ENCODE peak calls at places on chromosomes 13 and 19, in nine cellular contexts. X, W, Z, E, B, L, V, S and Y are unnamed samples.

GRCh38 chr13:35672611-35673010 is 196.1 kb upstream of the MAB21L1 start:
- DNase-seq in W (no peak), L (no peak), V (no peak), E (no peak), S (peak), B (no peak), X (no peak), Z (no peak), Y (no peak)

GRCh38 chr19:33904681-33905080 is 108.0 kb downstream of the KCTD15 start:
- DNase-seq in E (no peak), Z (peak), L (no peak), V (no peak), B (peak), W (no peak), X (no peak), S (no peak), Y (no peak)

GRCh38 chr13:45456196-45456972 is 8.4 kb upstream of the COG3 start:
- DNase-seq in X (no peak), E (no peak), V (no peak), L (no peak), B (no peak), Z (no peak), S (no peak), W (no peak), Y (no peak)

GRCh38 chr13:48456546-48456945 is 43.6 kb upstream of the LPAR6 start:
- DNase-seq in E (no peak), B (no peak), Z (no peak), W (no peak), S (no peak), V (no peak), X (no peak), L (no peak), Y (no peak)

GRCh38 chr19:53868091-53868891 is 608 bp downstream of the MYADM start:
- DNase-seq in S (no peak), E (peak), L (no peak), B (peak), V (peak), Z (peak), X (no peak), W (no peak), Y (no peak)

GRCh38 chr13:43388282-43389034 is 365.1 kb downstream of the DNAJC15 start:
- DNase-seq in B (no peak), X (no peak), W (no peak), V (no peak), S (no peak), E (no peak), Z (no peak), L (no peak), Y (no peak)

GRCh38 chr19:32231020-32231419 is 114.4 kb upstream of the ZNF507 start:
- DNase-seq in E (no peak), L (no peak), Z (no peak), V (no peak), W (no peak), B (no peak), S (no peak), X (no peak), Y (no peak)

GRCh38 chr13:75633285-75633684 is 2.8 kb upstream of the LMO7 start:
- DNase-seq in X (no peak), E (no peak), S (peak), V (no peak), W (no peak), B (no peak), L (no peak), Z (no peak), Y (no peak)

GRCh38 chr19:48397636-48398328 is 4.3 kb downstream of the GRIN2D start:
- DNase-seq in L (no peak), X (no peak), E (no peak), V (no peak), Z (no peak), W (no peak), S (no peak), B (no peak), Y (no peak)

GRCh38 chr19:48418317-48419064 is 25.0 kb downstream of the GRIN2D start:
- DNase-seq in E (no peak), S (no peak), X (no peak), W (no peak), B (no peak), L (no peak), Z (no peak), V (peak), Y (no peak)

GRCh38 chr19:51129716-51130115 is 5.0 kb downstream of the SIGLEC9 start:
- DNase-seq in S (no peak), V (no peak), W (no peak), X (no peak), L (no peak), E (no peak), B (no peak), Z (no peak), Y (no peak)

GRCh38 chr13:75798353-75799245 is 162.5 kb downstream of the LMO7 start:
- DNase-seq in S (no peak), Z (no peak), E (no peak), W (peak), V (peak), X (no peak), L (no peak), B (no peak), Y (no peak)

GRCh38 chr19:41689993-41690800 is 2.1 kb upstream of the CEACAM7 start:
- DNase-seq in L (no peak), Z (no peak), B (no peak), X (no peak), E (no peak), S (no peak), V (no peak), W (no peak), Y (no peak)

GRCh38 chr19:16470911-16471811 is 609 bp downstream of the EPS15L1 start:
- DNase-seq in B (peak), X (no peak), Z (no peak), L (no peak), E (peak), S (no peak), W (no peak), V (peak), Y (no peak)

GRCh38 chr13:45055198-45055901 is 65.0 kb upstream of the GTF2F2 start:
- DNase-seq in L (peak), X (no peak), S (peak), E (no peak), W (peak), B (no peak), V (peak), Z (no peak), Y (no peak)

GRCh38 chr19:38032151-38032550 is 125.1 kb downstream of the SIPA1L3 start:
- DNase-seq in E (no peak), L (no peak), B (no peak), S (no peak), V (no peak), X (no peak), Z (no peak), W (no peak), Y (no peak)

GRCh38 chr13:113951246-113951999 is 22.5 kb downstream of the C13orf46 start:
- DNase-seq in W (peak), X (peak), V (peak), Z (peak), E (peak), B (peak), L (peak), S (no peak), Y (peak)

GRCh38 chr19:10720607-10721125 is 2.8 kb downstream of the DNM2 start:
- DNase-seq in S (no peak), V (no peak), Z (no peak), E (no peak), B (no peak), L (no peak), X (no peak), W (no peak), Y (no peak)

GRCh38 chr13:25743426-25743825 is 308.4 kb downstream of the SHISA2 start:
- DNase-seq in E (no peak), V (no peak), B (no peak), Z (no peak), L (no peak), X (no peak), S (no peak), W (no peak), Y (no peak)

GRCh38 chr19:8731428-8732169 is 10.2 kb downstream of the OR2Z1 start:
- DNase-seq in Z (no peak), V (peak), B (no peak), S (no peak), W (no peak), L (no peak), X (no peak), E (no peak), Y (no peak)

GRCh38 chr13:78194904-78195639 is 276.4 kb upstream of the EDNRB start:
- DNase-seq in X (no peak), L (no peak), Z (no peak), S (peak), E (no peak), W (no peak), B (no peak), V (no peak), Y (no peak)

GRCh38 chr19:4374451-4375163 is 25.7 kb downstream of the SH3GL1 start:
- DNase-seq in B (no peak), X (no peak), W (no peak), Z (no peak), L (no peak), S (peak), V (no peak), E (no peak), Y (no peak)

GRCh38 chr13:112689498-112690241 is at the start of gene ATP11A:
- DNase-seq in W (peak), S (peak), B (peak), Z (peak), V (peak), E (peak), L (peak), X (peak), Y (peak)

GRCh38 chr19:58387338-58388174 is 487 bp downstream of the RPS5 start:
- DNase-seq in L (no peak), Z (no peak), W (no peak), E (no peak), X (no peak), B (no peak), V (no peak), S (no peak), Y (no peak)

GRCh38 chr19:2145831-2146241 is 5.5 kb downstream of the AP3D1 start:
- DNase-seq in W (no peak), B (no peak), E (no peak), X (no peak), V (peak), S (no peak), L (no peak), Z (no peak), Y (no peak)

GRCh38 chr13:57716295-57716694 is 84.8 kb downstream of the PCDH17 start:
- DNase-seq in B (peak), S (no peak), X (no peak), E (no peak), W (no peak), V (no peak), Z (no peak), L (no peak), Y (peak)

GRCh38 chr13:44853641-44854040 is 135.6 kb downstream of the NUFIP1 start:
- DNase-seq in X (peak), B (no peak), S (no peak), W (no peak), V (no peak), Z (peak), E (no peak), L (no peak), Y (no peak)

GRCh38 chr19:46610851-46611770 is 10.0 kb downstream of the CALM3 start:
- DNase-seq in Z (no peak), B (peak), V (peak), S (no peak), W (no peak), E (peak), X (no peak), L (no peak), Y (no peak)

GRCh38 chr19:12847159-12848139 is 9.1 kb downstream of the MAST1 start:
- DNase-seq in L (peak), Z (peak), W (peak), B (peak), E (peak), S (peak), X (peak), V (peak), Y (peak)

GRCh38 chr19:39733841-39734240 is 4.0 kb downstream of the CLC start:
- DNase-seq in L (no peak), Z (no peak), V (no peak), W (no peak), B (no peak), S (no peak), E (no peak), X (no peak), Y (no peak)

GRCh38 chr19:4456843-4457653 is 546 bp downstream of the UBXN6 start:
- DNase-seq in W (peak), Z (no peak), E (no peak), B (peak), S (no peak), V (peak), X (peak), L (no peak), Y (peak)

GRCh38 chr19:55362174-55362989 is 678 bp downstream of the GARIN5B start:
- DNase-seq in L (no peak), V (no peak), E (no peak), X (no peak), Z (no peak), W (no peak), B (no peak), S (no peak), Y (no peak)

GRCh38 chr19:44131955-44132354 is 9.4 kb upstream of the ZNF234 start:
- DNase-seq in V (no peak), X (no peak), Z (no peak), B (no peak), E (no peak), S (no peak), W (no peak), L (no peak), Y (no peak)

GRCh38 chr13:29136341-29136740 is 316.2 kb downstream of the MTUS2 start:
- DNase-seq in Z (no peak), L (no peak), X (no peak), E (no peak), W (no peak), S (no peak), V (no peak), B (no peak), Y (no peak)

GRCh38 chr19:16202320-16203255 is 4.9 kb downstream of the AP1M1 start:
- DNase-seq in L (no peak), E (no peak), W (no peak), Z (no peak), S (peak), B (no peak), V (no peak), X (no peak), Y (no peak)